ENCODE peak calls at places on chromosomes 2 and 18, in five cellular contexts. V is uterus, F is EL, J is choroid plexus epithelial cell, X is retina. A is an unnamed sample.

GRCh38 chr18:14974576-14974975 is 226.6 kb downstream of the ANKRD30B start:
- DNase-seq in V (no peak), F (no peak), J (no peak), X (no peak), A (no peak)

GRCh38 chr2:180247658-180248057 is 240.6 kb upstream of the CWC22 start:
- DNase-seq in V (no peak), F (no peak), J (no peak), X (no peak), A (no peak)

GRCh38 chr2:190533175-190533967 is 1.2 kb downstream of the NEMP2 start:
- DNase-seq in V (no peak), F (peak; percentile 39), J (peak; percentile 7), X (no peak), A (no peak)

GRCh38 chr2:69774984-69775982 is 33.3 kb downstream of the ANXA4 start:
- DNase-seq in V (no peak), F (no peak), J (peak; percentile 68), X (no peak), A (no peak)

GRCh38 chr2:9336209-9336533 is 87.2 kb downstream of the ITGB1BP1 start:
- DNase-seq in V (no peak), F (peak; percentile 25), J (peak; percentile 79), X (no peak), A (peak; percentile 71)

GRCh38 chr2:233193738-233194137 is 57.7 kb upstream of the ATG16L1 start:
- DNase-seq in V (no peak), F (no peak), J (no peak), X (no peak), A (no peak)

GRCh38 chr2:96514521-96514920 is 9.4 kb upstream of the NEURL3 start:
- DNase-seq in V (no peak), F (no peak), J (no peak), X (no peak), A (no peak)

GRCh38 chr2:15943914-15944313 is 3.6 kb downstream of the MYCN start:
- DNase-seq in V (no peak), F (no peak), J (peak; percentile 25), X (no peak), A (no peak)

GRCh38 chr2:233643128-233643527 is 6.9 kb downstream of the UGT1A10 start:
- DNase-seq in V (no peak), F (peak; percentile 2), J (peak; percentile 45), X (no peak), A (no peak)

GRCh38 chr2:191050640-191050987 is 36.6 kb upstream of the STAT1 start:
- DNase-seq in V (no peak), F (peak; percentile 93), J (peak; percentile 67), X (no peak), A (peak; percentile 83)

GRCh38 chr18:50870138-50870845 is 8.6 kb upstream of the ME2 start:
- DNase-seq in V (no peak), F (peak; percentile 82), J (peak; percentile 51), X (no peak), A (peak; percentile 78)

GRCh38 chr2:144332356-144333143 is 187.4 kb downstream of the ZEB2 start:
- DNase-seq in V (peak; percentile 91), F (peak; percentile 91), J (peak; percentile 88), X (peak; percentile 91), A (peak; percentile 90)

GRCh38 chr18:75125359-75126331 is 83.3 kb downstream of the PTGR3 start:
- DNase-seq in V (no peak), F (peak; percentile 8), J (no peak), X (no peak), A (no peak)

GRCh38 chr2:96073170-96073775 is 38.6 kb upstream of the GPAT2 start:
- DNase-seq in V (no peak), F (no peak), J (no peak), X (no peak), A (no peak)

GRCh38 chr2:235747868-235748144 is 254.0 kb downstream of the AGAP1 start:
- DNase-seq in V (no peak), F (no peak), J (no peak), X (no peak), A (peak; percentile 49)

GRCh38 chr18:7750966-7751365 is 183.8 kb downstream of the PTPRM start:
- DNase-seq in V (no peak), F (no peak), J (no peak), X (no peak), A (no peak)

GRCh38 chr18:49609416-49610284 is 47.8 kb downstream of the LIPG start:
- DNase-seq in V (no peak), F (peak; percentile 21), J (no peak), X (no peak), A (no peak)

GRCh38 chr2:31729065-31729439 is 148.3 kb upstream of the SRD5A2 start:
- DNase-seq in V (no peak), F (no peak), J (no peak), X (no peak), A (no peak)

GRCh38 chr2:197813093-197813787 is 8.8 kb downstream of the PLCL1 start:
- DNase-seq in V (no peak), F (peak; percentile 58), J (peak; percentile 66), X (no peak), A (peak; percentile 30)

GRCh38 chr2:26702025-26702424 is 9.5 kb downstream of the KCNK3 start:
- DNase-seq in V (no peak), F (peak; percentile 27), J (no peak), X (no peak), A (no peak)

GRCh38 chr2:159066541-159067156 is 98.2 kb downstream of the TANC1 start:
- DNase-seq in V (no peak), F (no peak), J (no peak), X (no peak), A (no peak)

GRCh38 chr2:139867601-139868226 is 1087.5 kb upstream of the NXPH2 start:
- DNase-seq in V (no peak), F (no peak), J (no peak), X (no peak), A (no peak)

GRCh38 chr18:79513381-79514081 is 117.8 kb downstream of the NFATC1 start:
- DNase-seq in V (no peak), F (no peak), J (no peak), X (no peak), A (no peak)

GRCh38 chr2:32768387-32769174 is 140.7 kb downstream of the TTC27 start:
- DNase-seq in V (no peak), F (no peak), J (no peak), X (no peak), A (no peak)

GRCh38 chr18:54023471-54023870 is 201.0 kb downstream of the MBD2 start:
- DNase-seq in V (no peak), F (peak; percentile 70), J (peak; percentile 87), X (no peak), A (peak; percentile 32)

GRCh38 chr2:120287183-120288015 is 34.7 kb downstream of the RALB start:
- DNase-seq in V (no peak), F (peak; percentile 89), J (peak; percentile 72), X (no peak), A (peak; percentile 93)

GRCh38 chr2:37326285-37326684 is 1.7 kb upstream of the PRKD3 start:
- DNase-seq in V (no peak), F (peak; percentile 82), J (peak; percentile 93), X (no peak), A (peak; percentile 85)

GRCh38 chr2:205496777-205497176 is 185.5 kb upstream of the NRP2 start:
- DNase-seq in V (no peak), F (peak; percentile 65), J (peak; percentile 55), X (no peak), A (peak; percentile 93)

GRCh38 chr18:38619129-38619528 is 1053.5 kb upstream of the CELF4 start:
- DNase-seq in V (no peak), F (no peak), J (peak; percentile 2), X (no peak), A (no peak)

GRCh38 chr2:197181491-197181890 is 129.1 kb downstream of the ANKRD44 start:
- DNase-seq in V (no peak), F (peak; percentile 35), J (no peak), X (no peak), A (no peak)

GRCh38 chr2:31476511-31477171 is 62.1 kb upstream of the XDH start:
- DNase-seq in V (no peak), F (peak; percentile 72), J (no peak), X (no peak), A (peak; percentile 49)

GRCh38 chr2:159290289-159290907 is 3.9 kb upstream of the WDSUB1 start:
- DNase-seq in V (no peak), F (peak; percentile 88), J (peak; percentile 97), X (no peak), A (peak; percentile 88)

GRCh38 chr2:65092791-65093190 is 36.6 kb downstream of the CEP68 start:
- DNase-seq in V (no peak), F (no peak), J (no peak), X (no peak), A (no peak)

GRCh38 chr2:47023332-47023731 is 107.7 kb upstream of the MCFD2 start:
- DNase-seq in V (no peak), F (no peak), J (no peak), X (no peak), A (no peak)

GRCh38 chr2:214035091-214035852 is 375.6 kb upstream of the VWC2L start:
- DNase-seq in V (no peak), F (no peak), J (no peak), X (no peak), A (no peak)

GRCh38 chr2:7999683-8000476 is 682.0 kb upstream of the ID2 start:
- DNase-seq in V (no peak), F (no peak), J (no peak), X (no peak), A (peak; percentile 22)